ENCODE peak calls at places on chromosome 11, in seven cellular contexts. One of them, this sample, is unnamed.

GRCh38 chr11:396948-397548 is 3.0 kb downstream of the PKP3 start:
- DNase-seq in ovary: peak; percentile 61
- DNase-seq in heart left ventricle: peak; percentile 56
- DNase-seq in lower lobe of right lung: peak; percentile 58
- DNase-seq in upper lobe of right lung: no peak
- DNase-seq in A549: no peak
- DNase-seq in Peyer's patch: peak; percentile 77
- DNase-seq in this sample: peak; percentile 67

GRCh38 chr11:46238078-46238966 is 39.1 kb upstream of the CREB3L1 start:
- DNase-seq in ovary: peak; percentile 86
- DNase-seq in heart left ventricle: peak; percentile 83
- DNase-seq in lower lobe of right lung: peak; percentile 82
- DNase-seq in upper lobe of right lung: peak; percentile 89
- DNase-seq in A549: peak; percentile 77
- DNase-seq in Peyer's patch: peak; percentile 48
- DNase-seq in this sample: peak; percentile 72

GRCh38 chr11:122556605-122557004 is 98.9 kb upstream of the UBASH3B start:
- DNase-seq in ovary: no peak
- DNase-seq in heart left ventricle: peak; percentile 24
- DNase-seq in lower lobe of right lung: no peak
- DNase-seq in upper lobe of right lung: peak; percentile 68
- DNase-seq in A549: no peak
- DNase-seq in Peyer's patch: no peak
- DNase-seq in this sample: no peak

GRCh38 chr11:13261600-13262061 is 16.0 kb upstream of the BMAL1 start:
- DNase-seq in ovary: no peak
- DNase-seq in heart left ventricle: no peak
- DNase-seq in lower lobe of right lung: no peak
- DNase-seq in upper lobe of right lung: no peak
- DNase-seq in A549: peak; percentile 84
- DNase-seq in Peyer's patch: no peak
- DNase-seq in this sample: peak; percentile 20

GRCh38 chr11:92707173-92707619 is 262.3 kb upstream of the MTNR1B start:
- DNase-seq in ovary: no peak
- DNase-seq in heart left ventricle: no peak
- DNase-seq in lower lobe of right lung: no peak
- DNase-seq in upper lobe of right lung: no peak
- DNase-seq in A549: no peak
- DNase-seq in Peyer's patch: no peak
- DNase-seq in this sample: no peak

GRCh38 chr11:111674941-111675340 is 72.7 kb downstream of the SIK2 start:
- DNase-seq in ovary: no peak
- DNase-seq in heart left ventricle: no peak
- DNase-seq in lower lobe of right lung: no peak
- DNase-seq in upper lobe of right lung: no peak
- DNase-seq in A549: no peak
- DNase-seq in Peyer's patch: no peak
- DNase-seq in this sample: no peak

GRCh38 chr11:13781153-13781552 is 112.7 kb downstream of the FAR1 start:
- DNase-seq in ovary: no peak
- DNase-seq in heart left ventricle: no peak
- DNase-seq in lower lobe of right lung: no peak
- DNase-seq in upper lobe of right lung: no peak
- DNase-seq in A549: peak; percentile 4
- DNase-seq in Peyer's patch: no peak
- DNase-seq in this sample: no peak

GRCh38 chr11:122167100-122167499 is 51.1 kb upstream of the BLID start:
- DNase-seq in ovary: no peak
- DNase-seq in heart left ventricle: no peak
- DNase-seq in lower lobe of right lung: no peak
- DNase-seq in upper lobe of right lung: no peak
- DNase-seq in A549: no peak
- DNase-seq in Peyer's patch: no peak
- DNase-seq in this sample: no peak

GRCh38 chr11:60786811-60787567 is 1.9 kb downstream of the MS4A10 start:
- DNase-seq in ovary: peak; percentile 90
- DNase-seq in heart left ventricle: peak; percentile 75
- DNase-seq in lower lobe of right lung: peak; percentile 56
- DNase-seq in upper lobe of right lung: no peak
- DNase-seq in A549: peak; percentile 17
- DNase-seq in Peyer's patch: no peak
- DNase-seq in this sample: peak; percentile 61

GRCh38 chr11:86355256-86355655 is 19.4 kb upstream of the CCDC81 start:
- DNase-seq in ovary: no peak
- DNase-seq in heart left ventricle: no peak
- DNase-seq in lower lobe of right lung: no peak
- DNase-seq in upper lobe of right lung: no peak
- DNase-seq in A549: no peak
- DNase-seq in Peyer's patch: no peak
- DNase-seq in this sample: no peak

GRCh38 chr11:122180435-122180834 is 64.4 kb upstream of the BLID start:
- DNase-seq in ovary: no peak
- DNase-seq in heart left ventricle: no peak
- DNase-seq in lower lobe of right lung: no peak
- DNase-seq in upper lobe of right lung: no peak
- DNase-seq in A549: peak; percentile 69
- DNase-seq in Peyer's patch: no peak
- DNase-seq in this sample: peak; percentile 61

GRCh38 chr11:109939176-109939810 is 153.9 kb upstream of the ZC3H12C start:
- DNase-seq in ovary: no peak
- DNase-seq in heart left ventricle: no peak
- DNase-seq in lower lobe of right lung: no peak
- DNase-seq in upper lobe of right lung: no peak
- DNase-seq in A549: peak; percentile 80
- DNase-seq in Peyer's patch: no peak
- DNase-seq in this sample: no peak

GRCh38 chr11:72629266-72629665 is 45.0 kb downstream of the PDE2A start:
- DNase-seq in ovary: no peak
- DNase-seq in heart left ventricle: peak; percentile 66
- DNase-seq in lower lobe of right lung: no peak
- DNase-seq in upper lobe of right lung: no peak
- DNase-seq in A549: no peak
- DNase-seq in Peyer's patch: no peak
- DNase-seq in this sample: no peak

GRCh38 chr11:2299773-2300172 is 1.9 kb downstream of the C11orf21 start:
- DNase-seq in ovary: no peak
- DNase-seq in heart left ventricle: no peak
- DNase-seq in lower lobe of right lung: no peak
- DNase-seq in upper lobe of right lung: no peak
- DNase-seq in A549: no peak
- DNase-seq in Peyer's patch: peak; percentile 9
- DNase-seq in this sample: no peak

GRCh38 chr11:74106125-74106524 is 64.7 kb downstream of the C2CD3 start:
- DNase-seq in ovary: no peak
- DNase-seq in heart left ventricle: no peak
- DNase-seq in lower lobe of right lung: no peak
- DNase-seq in upper lobe of right lung: no peak
- DNase-seq in A549: no peak
- DNase-seq in Peyer's patch: no peak
- DNase-seq in this sample: no peak

GRCh38 chr11:1388763-1389102 is 1.0 kb upstream of the BRSK2 start:
- DNase-seq in ovary: no peak
- DNase-seq in heart left ventricle: no peak
- DNase-seq in lower lobe of right lung: no peak
- DNase-seq in upper lobe of right lung: no peak
- DNase-seq in A549: no peak
- DNase-seq in Peyer's patch: no peak
- DNase-seq in this sample: no peak

GRCh38 chr11:125935629-125936199 is 10.1 kb upstream of the VSIG10L2 start:
- DNase-seq in ovary: peak; percentile 47
- DNase-seq in heart left ventricle: no peak
- DNase-seq in lower lobe of right lung: no peak
- DNase-seq in upper lobe of right lung: peak; percentile 41
- DNase-seq in A549: no peak
- DNase-seq in Peyer's patch: no peak
- DNase-seq in this sample: peak; percentile 81

GRCh38 chr11:107824668-107825369 is 33.8 kb downstream of the SLC35F2 start:
- DNase-seq in ovary: no peak
- DNase-seq in heart left ventricle: no peak
- DNase-seq in lower lobe of right lung: no peak
- DNase-seq in upper lobe of right lung: no peak
- DNase-seq in A549: no peak
- DNase-seq in Peyer's patch: no peak
- DNase-seq in this sample: no peak

GRCh38 chr11:29260939-29261705 is 755.7 kb downstream of the KCNA4 start:
- DNase-seq in ovary: no peak
- DNase-seq in heart left ventricle: no peak
- DNase-seq in lower lobe of right lung: no peak
- DNase-seq in upper lobe of right lung: no peak
- DNase-seq in A549: peak; percentile 86
- DNase-seq in Peyer's patch: no peak
- DNase-seq in this sample: no peak

GRCh38 chr11:33790088-33790487 is 15.8 kb upstream of the FBXO3 start:
- DNase-seq in ovary: no peak
- DNase-seq in heart left ventricle: no peak
- DNase-seq in lower lobe of right lung: no peak
- DNase-seq in upper lobe of right lung: no peak
- DNase-seq in A549: no peak
- DNase-seq in Peyer's patch: no peak
- DNase-seq in this sample: no peak

GRCh38 chr11:5174934-5175333 is 20.4 kb upstream of the OR52A1 start:
- DNase-seq in ovary: no peak
- DNase-seq in heart left ventricle: no peak
- DNase-seq in lower lobe of right lung: no peak
- DNase-seq in upper lobe of right lung: no peak
- DNase-seq in A549: no peak
- DNase-seq in Peyer's patch: no peak
- DNase-seq in this sample: no peak

GRCh38 chr11:47403135-47403534 is 5.3 kb upstream of the SLC39A13 start:
- DNase-seq in ovary: no peak
- DNase-seq in heart left ventricle: no peak
- DNase-seq in lower lobe of right lung: no peak
- DNase-seq in upper lobe of right lung: no peak
- DNase-seq in A549: no peak
- DNase-seq in Peyer's patch: no peak
- DNase-seq in this sample: no peak

GRCh38 chr11:111836162-111836561 is 35.2 kb downstream of the ALG9 start:
- DNase-seq in ovary: no peak
- DNase-seq in heart left ventricle: no peak
- DNase-seq in lower lobe of right lung: no peak
- DNase-seq in upper lobe of right lung: no peak
- DNase-seq in A549: no peak
- DNase-seq in Peyer's patch: no peak
- DNase-seq in this sample: no peak

GRCh38 chr11:128515766-128516466 is 71.4 kb downstream of the ETS1 start:
- DNase-seq in ovary: no peak
- DNase-seq in heart left ventricle: no peak
- DNase-seq in lower lobe of right lung: no peak
- DNase-seq in upper lobe of right lung: no peak
- DNase-seq in A549: no peak
- DNase-seq in Peyer's patch: no peak
- DNase-seq in this sample: no peak
- H3K4me1 ChIP-seq in ovary: peaks cover 36% of the 10 kb centered on the region
- H3K4me1 ChIP-seq in heart left ventricle: peaks cover 18% of the 10 kb centered on the region
- H3K4me1 ChIP-seq in lower lobe of right lung: peaks cover 76% of the 10 kb centered on the region
- H3K4me1 ChIP-seq in upper lobe of right lung: peaks cover 58% of the 10 kb centered on the region
- H3K4me1 ChIP-seq in A549: peaks cover 69% of the 10 kb centered on the region
- H3K4me1 ChIP-seq in Peyer's patch: peaks cover 24% of the 10 kb centered on the region
- H3K4me1 ChIP-seq in this sample: peaks cover 9% of the 10 kb centered on the region

DNA sequence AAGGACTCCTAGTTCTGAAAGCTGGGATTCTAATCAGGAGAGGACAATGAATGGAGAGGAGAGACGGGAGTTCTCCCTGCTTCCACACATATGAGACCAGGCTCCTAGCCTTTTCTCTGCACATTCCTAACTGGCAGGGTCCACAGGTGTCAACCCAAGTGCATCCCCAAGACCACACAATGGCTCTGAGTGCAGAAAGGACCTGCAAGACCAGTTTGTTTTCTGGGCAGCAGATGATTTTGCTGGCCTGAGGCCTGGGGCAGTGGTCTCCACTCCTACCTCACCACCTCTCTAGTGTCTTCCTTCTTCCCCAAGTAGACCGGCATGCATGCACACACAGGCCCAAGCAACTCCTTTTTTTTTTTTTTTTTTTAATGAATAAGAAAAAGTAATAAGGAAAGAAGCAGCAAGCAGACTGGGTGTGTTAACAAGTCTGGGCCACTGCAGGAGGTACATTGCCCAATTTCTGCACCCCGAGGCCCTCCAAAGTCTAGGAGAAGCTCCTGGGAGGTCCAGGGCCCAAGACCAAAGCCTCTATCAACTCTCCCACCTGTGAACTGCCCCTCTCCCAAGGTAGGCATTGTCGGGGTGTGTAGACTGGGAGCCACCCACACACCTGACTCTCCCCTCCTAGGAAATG is 1.2 kb upstream of the TSKU start:
- DNase-seq in ovary: no peak
- DNase-seq in heart left ventricle: no peak
- DNase-seq in lower lobe of right lung: no peak
- DNase-seq in upper lobe of right lung: no peak
- DNase-seq in A549: no peak
- DNase-seq in Peyer's patch: no peak
- DNase-seq in this sample: no peak
- H3K4me3 ChIP-seq in ovary: peak overlapping the region; percentile 94
- H3K4me3 ChIP-seq in heart left ventricle: peak overlapping the region; percentile 84
- H3K4me3 ChIP-seq in lower lobe of right lung: peak overlapping the region; percentile 87
- H3K4me3 ChIP-seq in upper lobe of right lung: peak overlapping the region; percentile 84
- H3K4me3 ChIP-seq in A549: peak overlapping the region; percentile 71
- H3K4me3 ChIP-seq in Peyer's patch: peak overlapping the region; percentile 92
- H3K4me3 ChIP-seq in this sample: peak overlapping the region; percentile 58

GRCh38 chr11:58579192-58580129 is 598 bp downstream of the ZFP91 start:
- DNase-seq in ovary: peak; percentile 91
- DNase-seq in heart left ventricle: peak; percentile 95
- DNase-seq in lower lobe of right lung: peak; percentile 94
- DNase-seq in upper lobe of right lung: peak; percentile 95
- DNase-seq in A549: peak; percentile 92
- DNase-seq in Peyer's patch: peak; percentile 92
- DNase-seq in this sample: peak; percentile 90
- H3K4me1 ChIP-seq in ovary: peaks cover 7% of the 10 kb centered on the region
- H3K4me1 ChIP-seq in heart left ventricle: peaks cover 33% of the 10 kb centered on the region
- H3K4me1 ChIP-seq in lower lobe of right lung: peaks cover 67% of the 10 kb centered on the region
- H3K4me1 ChIP-seq in upper lobe of right lung: peaks cover 52% of the 10 kb centered on the region
- H3K4me1 ChIP-seq in A549: peaks cover 63% of the 10 kb centered on the region
- H3K4me1 ChIP-seq in Peyer's patch: peaks cover 24% of the 10 kb centered on the region
- H3K4me1 ChIP-seq in this sample: peaks cover 14% of the 10 kb centered on the region

GRCh38 chr11:15967166-15967565 is 389.2 kb downstream of the SOX6 start:
- DNase-seq in ovary: no peak
- DNase-seq in heart left ventricle: no peak
- DNase-seq in lower lobe of right lung: no peak
- DNase-seq in upper lobe of right lung: no peak
- DNase-seq in A549: peak; percentile 80
- DNase-seq in Peyer's patch: no peak
- DNase-seq in this sample: no peak

GRCh38 chr11:15969701-15970329 is 386.5 kb downstream of the SOX6 start:
- DNase-seq in ovary: no peak
- DNase-seq in heart left ventricle: no peak
- DNase-seq in lower lobe of right lung: no peak
- DNase-seq in upper lobe of right lung: no peak
- DNase-seq in A549: no peak
- DNase-seq in Peyer's patch: no peak
- DNase-seq in this sample: no peak

GRCh38 chr11:15967966-15968365 is 388.4 kb downstream of the SOX6 start:
- DNase-seq in ovary: no peak
- DNase-seq in heart left ventricle: no peak
- DNase-seq in lower lobe of right lung: no peak
- DNase-seq in upper lobe of right lung: no peak
- DNase-seq in A549: peak; percentile 17
- DNase-seq in Peyer's patch: no peak
- DNase-seq in this sample: no peak

GRCh38 chr11:15969281-15969680 is 387.1 kb downstream of the SOX6 start:
- DNase-seq in ovary: peak; percentile 57
- DNase-seq in heart left ventricle: peak; percentile 64
- DNase-seq in lower lobe of right lung: no peak
- DNase-seq in upper lobe of right lung: no peak
- DNase-seq in A549: peak; percentile 74
- DNase-seq in Peyer's patch: no peak
- DNase-seq in this sample: peak; percentile 41

GRCh38 chr11:15968461-15969130 is 387.8 kb downstream of the SOX6 start:
- DNase-seq in ovary: no peak
- DNase-seq in heart left ventricle: no peak
- DNase-seq in lower lobe of right lung: no peak
- DNase-seq in upper lobe of right lung: no peak
- DNase-seq in A549: no peak
- DNase-seq in Peyer's patch: no peak
- DNase-seq in this sample: no peak
- H3K4me3 ChIP-seq in ovary: no peak overlapping the region
- H3K4me3 ChIP-seq in heart left ventricle: no peak overlapping the region
- H3K4me3 ChIP-seq in lower lobe of right lung: no peak overlapping the region
- H3K4me3 ChIP-seq in upper lobe of right lung: no peak overlapping the region
- H3K4me3 ChIP-seq in A549: no peak overlapping the region
- H3K4me3 ChIP-seq in Peyer's patch: no peak overlapping the region
- H3K4me3 ChIP-seq in this sample: no peak overlapping the region

This sample was measured in uterus.